ENCODE peak calls at places on chromosomes 5 and 9, in ten cellular contexts. D, K, J, X, T, U, E, O, A and H are unnamed samples.

GRCh38 chr9:109033941-109034700 is 20.8 kb upstream of the CTNNAL1 start:
- DNase-seq in E (peak), D (no peak), U (no peak), O (no peak), K (no peak), X (no peak), J (no peak), T (no peak), A (no peak), H (no peak)

GRCh38 chr5:5886812-5887486 is 464.5 kb downstream of the ICE1 start:
- DNase-seq in U (peak), K (no peak), J (peak), E (peak), O (peak), T (peak), A (no peak), D (peak), X (no peak), H (peak)

GRCh38 chr9:76271755-76272154 is 122.5 kb downstream of the RFK start:
- DNase-seq in U (no peak), A (peak), J (no peak), X (no peak), O (no peak), K (no peak), D (no peak), E (no peak), T (no peak), H (no peak)

GRCh38 chr5:175847503-175847902 is 23.9 kb upstream of the CPLX2 start:
- DNase-seq in O (no peak), J (peak), U (no peak), D (peak), T (no peak), K (no peak), X (no peak), E (no peak), A (no peak), H (no peak)

GRCh38 chr9:34603610-34604231 is 8.2 kb downstream of the RPP25L start:
- DNase-seq in E (peak), T (peak), J (peak), X (peak), A (peak), O (peak), D (peak), K (peak), U (peak), H (peak)

GRCh38 chr9:86202338-86202882 is 57.0 kb downstream of the C9orf153 start:
- DNase-seq in J (peak), U (peak), O (peak), T (no peak), A (no peak), K (no peak), D (peak), E (peak), X (no peak), H (peak)

GRCh38 chr9:130847306-130848217 is 12.5 kb downstream of the ABL1 start:
- DNase-seq in J (peak), E (peak), D (peak), X (peak), T (no peak), O (no peak), A (peak), K (peak), U (no peak), H (peak)

GRCh38 chr9:35611230-35611797 is 6.3 kb downstream of the TESK1 start:
- DNase-seq in K (no peak), D (peak), J (peak), X (peak), A (no peak), T (peak), O (peak), E (peak), U (peak), H (peak)

GRCh38 chr5:163569284-163569683 is 63.9 kb downstream of the MAT2B start:
- DNase-seq in U (no peak), T (no peak), K (no peak), X (no peak), O (no peak), D (peak), J (no peak), A (no peak), E (no peak), H (no peak)

GRCh38 chr9:21251162-21251561 is 11.4 kb upstream of the IFNA14 start:
- DNase-seq in E (no peak), U (no peak), K (no peak), X (no peak), J (peak), O (no peak), A (no peak), D (no peak), T (no peak), H (no peak)

GRCh38 chr5:137220523-137220927 is 278.6 kb downstream of the SPOCK1 start:
- DNase-seq in J (peak), A (peak), K (no peak), O (peak), X (no peak), U (peak), D (peak), E (no peak), T (no peak), H (peak)

GRCh38 chr5:83095973-83096539 is 18.7 kb downstream of the XRCC4 start:
- DNase-seq in O (no peak), A (no peak), K (no peak), T (no peak), X (no peak), U (no peak), D (no peak), J (no peak), E (no peak), H (no peak)

GRCh38 chr9:137273095-137273490 is 4.4 kb upstream of the TOR4A start:
- DNase-seq in X (no peak), A (no peak), E (no peak), J (no peak), U (no peak), K (no peak), T (no peak), D (no peak), O (no peak), H (no peak)

GRCh38 chr5:89087551-89088318 is 204.8 kb upstream of the MEF2C start:
- DNase-seq in U (no peak), T (no peak), K (no peak), A (no peak), D (peak), E (no peak), X (no peak), J (peak), O (no peak), H (no peak)

GRCh38 chr9:17799383-17799782 is 220.5 kb downstream of the SH3GL2 start:
- DNase-seq in U (no peak), A (no peak), D (no peak), K (no peak), O (no peak), T (no peak), E (no peak), X (no peak), J (no peak), H (no peak)

GRCh38 chr5:123285122-123286011 is 137.8 kb downstream of the CEP120 start:
- DNase-seq in D (peak), K (peak), E (peak), O (no peak), X (peak), U (no peak), T (no peak), J (peak), A (no peak), H (peak)

GRCh38 chr5:129963359-129963758 is 59.1 kb downstream of the CHSY3 start:
- DNase-seq in J (no peak), U (no peak), T (no peak), E (no peak), K (no peak), X (no peak), O (no peak), D (no peak), A (no peak), H (no peak)

GRCh38 chr5:158563774-158564390 is 535.8 kb downstream of the EBF1 start:
- DNase-seq in J (no peak), T (no peak), E (no peak), U (no peak), X (no peak), O (no peak), D (no peak), A (no peak), K (no peak), H (no peak)

GRCh38 chr5:158565017-158565789 is 534.5 kb downstream of the EBF1 start:
- DNase-seq in T (no peak), X (no peak), E (no peak), K (no peak), A (no peak), J (no peak), U (no peak), D (no peak), O (no peak), H (no peak)

GRCh38 chr5:158559066-158559465 is 540.6 kb downstream of the EBF1 start:
- DNase-seq in K (no peak), U (no peak), X (no peak), O (no peak), T (no peak), J (no peak), D (no peak), E (no peak), A (no peak), H (no peak)

GRCh38 chr5:158560170-158560569 is 539.5 kb downstream of the EBF1 start:
- DNase-seq in J (no peak), A (no peak), T (peak), X (no peak), O (peak), E (no peak), K (no peak), U (no peak), D (no peak), H (no peak)

DNA sequence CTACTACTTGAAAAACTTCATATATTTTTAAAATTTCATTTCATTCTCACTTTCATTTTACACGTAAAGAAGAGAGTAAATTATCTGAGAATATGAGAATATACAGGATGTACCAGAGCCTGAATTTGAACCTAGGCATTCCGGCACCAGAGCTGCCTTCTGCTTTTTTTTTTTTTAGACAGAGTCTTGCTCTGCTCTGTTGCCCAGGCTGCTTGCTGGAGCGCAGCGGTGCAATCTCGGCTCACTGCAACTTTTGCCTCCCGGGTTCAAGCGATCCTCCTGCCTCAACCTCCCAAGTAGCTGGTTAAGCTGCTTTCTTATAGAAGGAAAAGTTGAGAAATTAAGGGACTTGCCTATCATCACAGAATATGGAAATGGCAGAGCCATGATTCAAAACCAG is 540.1 kb downstream of the EBF1 start:
- DNase-seq in J (no peak), D (no peak), E (no peak), X (no peak), O (no peak), A (no peak), U (no peak), T (no peak), K (no peak), H (no peak)
- H3K4me3 ChIP-seq in J (no peak), D (no peak), E (no peak), X (no peak), O (no peak), A (no peak), U (no peak), T (no peak), K (no peak), H (no peak)

GRCh38 chr5:95283761-95284511 is 958 bp downstream of the MCTP1 start:
- DNase-seq in A (no peak), U (peak), K (peak), D (peak), T (peak), X (no peak), E (peak), J (peak), O (peak), H (peak)
- H3K27ac ChIP-seq in A (no peak), U (no peak), K (no peak), D (no peak), T (no peak), X (no peak), E (no peak), J (no peak), O (no peak), H (no peak)

GRCh38 chr9:95422650-95423049 is 94.1 kb downstream of the PTCH1 start:
- DNase-seq in A (no peak), J (no peak), T (no peak), D (no peak), U (no peak), X (no peak), E (no peak), O (no peak), K (no peak), H (no peak)

GRCh38 chr9:95429948-95430620 is 86.7 kb downstream of the PTCH1 start:
- DNase-seq in O (no peak), E (no peak), A (no peak), X (no peak), D (no peak), U (no peak), K (no peak), J (no peak), T (no peak), H (no peak)

GRCh38 chr9:95431286-95431685 is 85.5 kb downstream of the PTCH1 start:
- DNase-seq in E (no peak), K (no peak), J (no peak), T (no peak), O (no peak), X (no peak), D (no peak), A (no peak), U (no peak), H (no peak)

GRCh38 chr9:95429096-95429495 is 87.7 kb downstream of the PTCH1 start:
- DNase-seq in A (no peak), T (no peak), D (no peak), O (no peak), E (no peak), J (no peak), K (no peak), U (no peak), X (no peak), H (no peak)

DNA sequence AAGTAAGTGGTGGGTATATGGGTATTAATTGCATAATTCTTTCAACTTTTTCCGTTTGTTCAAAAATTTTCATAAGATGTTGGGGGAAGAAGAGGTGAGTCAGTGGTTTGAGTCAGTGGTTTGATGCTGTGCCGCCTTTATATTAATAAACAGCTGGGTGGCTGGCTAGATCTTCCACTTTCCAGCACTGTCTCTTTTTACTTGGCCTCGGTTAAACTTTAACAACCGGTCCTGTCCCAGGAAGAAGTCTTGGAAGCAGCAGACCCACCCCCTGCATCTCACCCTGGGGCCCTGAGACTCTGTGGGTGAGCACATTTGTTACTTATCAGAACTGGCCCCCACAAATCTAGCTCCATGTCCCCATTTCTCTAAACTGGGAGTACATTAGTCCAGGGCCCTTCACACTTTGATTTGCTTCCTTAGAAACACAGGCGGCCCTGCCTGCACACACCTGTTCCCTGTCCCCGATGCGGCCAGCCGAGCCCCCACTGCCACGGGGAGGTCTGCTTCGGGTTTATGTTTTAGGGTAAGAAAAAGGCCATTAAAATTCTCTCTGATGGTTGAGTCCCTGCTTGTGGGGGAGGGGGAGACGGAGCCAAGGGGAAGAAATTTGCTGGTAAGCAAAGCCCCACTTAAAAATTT is 90.7 kb downstream of the PTCH1 start:
- DNase-seq in E (peak), X (no peak), U (peak), K (no peak), O (peak), D (peak), J (no peak), A (no peak), T (no peak), H (no peak)
- H3K4me3 ChIP-seq in E (peak), X (peak), U (peak), K (peak), O (peak), D (peak), J (peak), A (no peak), T (peak), H (peak)

GRCh38 chr5:54556136-54556535 is 38.6 kb downstream of the SNX18 start:
- DNase-seq in E (no peak), D (no peak), K (no peak), U (no peak), O (no peak), T (no peak), J (no peak), A (no peak), X (no peak), H (no peak)
- H3K27ac ChIP-seq in E (no peak), D (no peak), K (no peak), U (no peak), O (no peak), T (no peak), J (no peak), A (no peak), X (no peak), H (no peak)

GRCh38 chr9:92875373-92875772 is 2.5 kb downstream of the ZNF484 start:
- DNase-seq in A (no peak), U (no peak), K (no peak), T (no peak), E (no peak), X (no peak), O (no peak), J (no peak), D (no peak), H (no peak)
- H3K4me3 ChIP-seq in A (no peak), U (no peak), K (no peak), T (no peak), E (no peak), X (no peak), O (peak), J (no peak), D (no peak), H (no peak)

GRCh38 chr9:99185904-99186303 is 35.8 kb downstream of the ALG2 start:
- DNase-seq in T (no peak), E (no peak), X (no peak), O (no peak), U (no peak), J (no peak), K (no peak), D (no peak), A (no peak), H (no peak)
- H3K27ac ChIP-seq in T (no peak), E (no peak), X (no peak), O (no peak), U (no peak), J (no peak), K (no peak), D (no peak), A (no peak), H (no peak)

DNA sequence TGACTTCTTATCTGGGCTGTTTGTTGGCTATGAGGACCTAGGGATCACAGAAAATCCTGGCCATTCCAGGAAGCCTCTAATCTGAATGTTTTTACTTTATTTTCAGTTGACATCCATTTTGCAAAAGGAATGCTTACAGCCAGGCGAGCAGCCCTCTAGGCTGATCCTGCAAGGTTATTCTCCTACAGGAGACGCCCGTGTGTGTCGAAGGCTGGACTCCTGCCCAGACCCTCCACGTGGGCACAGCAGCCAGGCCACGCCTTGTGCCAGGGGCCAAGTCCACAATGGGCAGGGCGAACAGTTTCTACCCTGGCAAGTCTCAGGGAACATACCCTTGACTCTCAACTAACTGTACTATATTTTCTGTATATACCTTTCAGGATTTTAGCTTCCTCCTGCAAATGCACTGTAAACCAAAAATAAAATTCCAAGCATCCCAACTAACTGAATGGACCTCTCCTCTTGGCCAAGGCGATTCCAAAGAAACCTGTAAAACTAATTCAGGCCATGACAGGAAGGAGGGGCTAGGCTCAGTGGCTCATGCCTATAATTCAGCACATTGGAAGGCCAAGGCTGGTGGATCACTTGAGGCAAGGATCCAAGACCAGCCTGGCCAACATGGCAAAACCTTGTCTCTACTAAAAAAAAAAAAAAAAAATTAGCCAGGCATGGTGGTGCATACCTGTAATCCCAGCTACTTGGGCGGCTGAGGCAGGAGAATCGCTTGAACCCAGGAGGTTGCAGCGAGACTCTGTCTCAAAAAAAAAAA is 5.7 kb downstream of the CMBL start:
- DNase-seq in J (no peak), E (peak), O (no peak), U (no peak), A (peak), D (no peak), X (peak), T (peak), K (peak), H (peak)
- H3K4me3 ChIP-seq in J (no peak), E (no peak), O (no peak), U (no peak), A (no peak), D (no peak), X (no peak), T (no peak), K (no peak), H (no peak)

DNA sequence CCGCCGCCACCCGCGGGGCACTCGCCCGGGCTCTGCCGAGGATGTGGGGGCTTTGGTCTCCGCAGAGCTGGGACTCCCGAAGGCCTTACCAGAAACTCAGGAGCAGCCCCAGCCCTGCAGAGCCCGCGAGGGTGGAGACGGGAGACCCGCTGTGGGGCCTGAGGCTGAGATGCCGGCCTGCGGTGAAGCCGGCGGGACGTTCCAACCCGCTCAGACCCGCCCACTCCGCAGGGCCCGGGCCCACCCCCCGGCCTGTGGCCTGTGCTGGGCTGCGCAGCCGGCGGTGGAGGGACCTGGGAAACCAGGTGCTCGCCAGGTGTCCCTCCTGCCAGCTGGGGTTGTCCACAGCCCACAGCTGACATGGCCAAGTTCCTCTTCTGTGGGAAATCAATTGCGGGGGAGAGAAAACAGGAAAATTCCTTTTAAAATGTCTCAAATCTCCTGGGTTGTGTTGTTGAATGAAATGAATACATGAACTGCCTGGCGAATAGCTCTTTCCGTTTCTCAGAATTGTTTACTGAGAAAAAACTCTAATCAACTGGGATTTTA is 48.9 kb upstream of the IRX4 start:
- DNase-seq in O (no peak), X (peak), E (peak), U (no peak), T (no peak), A (no peak), D (peak), J (peak), K (peak), H (peak)
- H3K27ac ChIP-seq in O (no peak), X (peak), E (no peak), U (no peak), T (no peak), A (no peak), D (no peak), J (no peak), K (peak), H (peak)

DNA sequence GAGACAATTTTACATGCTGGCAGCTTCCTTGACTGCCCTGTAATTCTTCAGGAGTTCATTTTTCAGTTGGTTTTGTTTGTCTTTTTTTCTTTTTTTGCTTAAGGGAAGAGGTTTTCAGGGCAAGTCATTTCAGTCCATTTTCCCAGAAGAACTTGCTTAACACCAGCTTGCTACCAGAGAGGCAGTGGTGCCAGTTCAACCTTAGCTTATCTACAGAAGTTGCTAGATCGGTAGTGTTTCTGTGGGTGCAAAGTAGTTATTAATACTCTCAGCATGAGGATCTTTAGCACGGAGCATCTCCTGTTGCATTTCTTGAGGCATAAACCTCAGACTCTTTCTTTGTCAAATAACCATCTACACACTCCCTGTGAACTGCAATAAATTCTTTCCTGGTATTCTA is 1.1 kb downstream of the SPEF2 start:
- DNase-seq in D (no peak), T (no peak), O (peak), A (no peak), J (no peak), U (no peak), K (no peak), X (no peak), E (no peak), H (no peak)
- H3K4me3 ChIP-seq in D (peak), T (peak), O (peak), A (no peak), J (no peak), U (no peak), K (peak), X (no peak), E (no peak), H (no peak)